ENCODE peak calls at places on chromosomes 7 and 10, in four cellular contexts. O is adrenal gland, K is body of pancreas, F is neural progenitor cell. A is an unnamed sample. For H3K36me3, the result is how much of the 10 kb centered on the place peaks cover.

GRCh38 chr7:69598081-69598486 is at the start of gene AUTS2:
- DNase-seq in O (peak), F (peak), K (peak), A (peak)

GRCh38 chr7:100053201-100053600 is 3.6 kb downstream of the ZSCAN21 start:
- DNase-seq in K (peak), O (peak), F (peak), A (peak)

GRCh38 chr10:63502832-63503231 is 18.4 kb upstream of the REEP3 start:
- DNase-seq in F (no peak), O (no peak), K (no peak), A (no peak)

GRCh38 chr10:80158598-80159127 is 26.1 kb downstream of the PLAC9 start:
- DNase-seq in O (peak), F (no peak), K (peak), A (no peak)

GRCh38 chr7:154960063-154960790 is 42.7 kb downstream of the PAXIP1 start:
- DNase-seq in O (no peak), K (no peak), F (no peak), A (no peak)

GRCh38 chr7:134374291-134374690 is 57.6 kb upstream of the SLC35B4 start:
- DNase-seq in O (no peak), F (no peak), K (no peak), A (no peak)

GRCh38 chr10:63165249-63165648 is 32.1 kb downstream of the NRBF2 start:
- DNase-seq in F (no peak), O (no peak), K (no peak), A (no peak)

GRCh38 chr10:124496150-124496549 is 34.5 kb downstream of the LHPP start:
- DNase-seq in F (no peak), K (no peak), O (no peak), A (no peak)

GRCh38 chr7:27300401-27300800 is 57.8 kb downstream of the EVX1 start:
- DNase-seq in F (no peak), O (no peak), K (no peak), A (no peak)

GRCh38 chr10:132054564-132054963 is 11.2 kb upstream of the JAKMIP3 start:
- DNase-seq in O (no peak), K (no peak), F (peak), A (no peak)

GRCh38 chr7:23106491-23106800 is 861 bp downstream of the KLHL7 start:
- DNase-seq in O (no peak), K (no peak), F (peak), A (no peak)

GRCh38 chr7:157704365-157704764 is 367.6 kb downstream of the DNAJB6 start:
- DNase-seq in F (no peak), O (no peak), K (no peak), A (no peak)

GRCh38 chr7:131111-132094 is 61.0 kb upstream of the FAM20C start:
- DNase-seq in F (no peak), K (no peak), O (no peak), A (no peak)

GRCh38 chr7:35185908-35186731 is 67.8 kb downstream of the TBX20 start:
- DNase-seq in O (peak), K (peak), F (peak), A (no peak)

GRCh38 chr7:48046458-48046857 is 11.1 kb downstream of the C7orf57 start:
- DNase-seq in O (no peak), K (no peak), F (no peak), A (peak)

GRCh38 chr10:118148245-118148644 is 101.5 kb upstream of the RAB11FIP2 start:
- DNase-seq in K (no peak), F (peak), O (no peak), A (no peak)

GRCh38 chr10:29987471-29987870 is 71.9 kb downstream of the JCAD start:
- DNase-seq in O (no peak), K (no peak), F (no peak), A (no peak)

GRCh38 chr7:407706-408539 is 111.7 kb downstream of the PDGFA start:
- DNase-seq in F (no peak), K (peak), O (no peak), A (no peak)

GRCh38 chr10:13397052-13397451 is 49.0 kb upstream of the SEPHS1 start:
- DNase-seq in O (no peak), F (no peak), K (no peak), A (no peak)

GRCh38 chr10:62627985-62628384 is 176.5 kb upstream of the ADO start:
- DNase-seq in F (no peak), K (no peak), O (no peak), A (no peak)

GRCh38 chr10:7306147-7306546 is 104.7 kb downstream of the SFMBT2 start:
- DNase-seq in K (no peak), F (no peak), O (no peak), A (no peak)

GRCh38 chr10:7302393-7303054 is 108.3 kb downstream of the SFMBT2 start:
- DNase-seq in K (no peak), F (peak), O (no peak), A (no peak)

GRCh38 chr10:7303067-7303629 is 107.7 kb downstream of the SFMBT2 start:
- DNase-seq in K (no peak), O (no peak), F (no peak), A (no peak)

GRCh38 chr10:7305053-7305452 is 105.8 kb downstream of the SFMBT2 start:
- DNase-seq in O (no peak), F (no peak), K (no peak), A (no peak)

DNA sequence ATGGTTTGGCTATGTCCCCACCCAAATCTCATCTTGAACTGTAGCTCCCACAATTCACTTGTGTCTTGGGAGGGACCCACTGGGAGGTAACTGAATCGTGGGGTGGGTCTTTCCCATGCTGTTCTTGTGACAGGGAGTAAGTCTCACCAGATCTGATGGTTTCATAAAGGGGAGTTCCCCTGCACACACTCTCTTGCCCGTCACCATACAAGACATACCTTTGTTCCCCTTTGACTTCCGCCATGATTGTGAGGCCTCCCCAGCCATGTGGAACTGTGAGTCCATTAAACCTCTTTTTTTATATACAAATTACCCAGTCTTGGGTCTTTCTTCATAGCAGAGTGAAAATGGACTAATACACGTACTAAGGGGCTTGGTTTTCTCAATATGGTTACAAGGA is 106.7 kb downstream of the SFMBT2 start:
- DNase-seq in O (no peak), K (no peak), F (no peak), A (no peak)
- H3K27ac ChIP-seq in O (no peak), K (no peak), F (no peak), A (no peak)

GRCh38 chr7:26198133-26198780 is 2.3 kb downstream of the HNRNPA2B1 start:
- DNase-seq in K (no peak), F (peak), O (no peak), A (peak)

GRCh38 chr7:26196305-26196704 is 4.2 kb downstream of the HNRNPA2B1 start:
- DNase-seq in O (no peak), F (no peak), K (no peak), A (no peak)

GRCh38 chr7:26198781-26199169 is 1.8 kb downstream of the HNRNPA2B1 start:
- DNase-seq in O (no peak), F (no peak), K (no peak), A (no peak)

GRCh38 chr7:26195867-26196266 is 4.7 kb downstream of the HNRNPA2B1 start:
- DNase-seq in K (no peak), F (no peak), O (no peak), A (no peak)

DNA sequence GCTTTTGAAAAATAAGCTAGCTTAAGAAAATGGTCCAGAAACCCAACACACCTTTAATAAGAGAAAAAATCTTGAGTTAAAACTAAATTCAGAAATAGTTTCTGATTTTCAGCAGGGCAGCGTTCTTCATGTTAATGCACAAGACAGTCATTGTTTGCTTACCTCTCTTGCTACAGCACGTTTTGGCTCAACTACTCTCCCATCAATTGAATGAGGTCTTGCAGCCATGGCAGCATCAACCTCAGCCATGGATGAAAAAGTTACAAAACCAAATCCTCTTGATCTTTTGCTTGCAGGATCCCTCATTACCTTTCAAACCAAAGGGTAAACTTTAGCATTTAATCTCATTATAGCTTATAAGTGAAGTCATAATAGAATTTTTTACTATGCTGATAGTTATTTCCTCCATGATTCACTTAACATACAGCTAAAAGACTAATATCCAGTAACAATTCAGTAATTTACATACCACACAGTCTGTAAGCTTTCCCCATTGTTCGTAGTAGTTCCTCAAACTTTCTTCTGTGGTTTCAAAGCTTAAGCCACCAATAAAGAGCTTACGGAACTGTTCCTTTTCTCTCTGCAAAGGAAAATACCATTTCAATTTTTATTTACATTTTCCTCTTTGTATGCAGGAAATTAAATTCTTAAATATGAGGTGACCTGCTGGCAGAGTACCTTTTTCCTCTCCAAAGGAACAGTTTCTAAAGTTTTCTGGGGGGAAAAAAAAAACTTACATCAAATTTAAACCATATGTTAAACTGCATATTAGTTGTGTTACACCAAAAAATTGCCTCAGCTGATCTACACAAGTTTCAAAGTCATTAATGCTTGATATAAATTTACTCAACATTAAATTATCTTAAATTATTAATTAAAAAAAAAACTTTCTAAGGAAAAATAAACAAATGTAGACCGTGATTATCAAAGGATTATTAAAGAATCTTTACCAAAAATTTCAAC is 3.1 kb downstream of the HNRNPA2B1 start:
- DNase-seq in F (no peak), K (no peak), O (no peak), A (no peak)
- H3K36me3 ChIP-seq in F (half or more), K (under half), O (half or more), A (under half)

GRCh38 chr10:114767101-114767588 is 54.4 kb upstream of the FHIP2A start:
- DNase-seq in K (no peak), O (no peak), F (no peak), A (no peak)
- H3K4me3 ChIP-seq in K (peak), O (no peak), F (peak), A (peak)

GRCh38 chr7:55107946-55108345 is 89.1 kb downstream of the EGFR start:
- DNase-seq in O (no peak), F (no peak), K (no peak), A (no peak)

GRCh38 chr7:55105952-55106351 is 87.1 kb downstream of the EGFR start:
- DNase-seq in F (no peak), K (no peak), O (no peak), A (no peak)

GRCh38 chr7:55108818-55109217 is 90.0 kb downstream of the EGFR start:
- DNase-seq in K (no peak), O (no peak), F (no peak), A (no peak)

GRCh38 chr7:55109384-55110167 is 90.8 kb downstream of the EGFR start:
- DNase-seq in F (no peak), K (no peak), O (no peak), A (no peak)

DNA sequence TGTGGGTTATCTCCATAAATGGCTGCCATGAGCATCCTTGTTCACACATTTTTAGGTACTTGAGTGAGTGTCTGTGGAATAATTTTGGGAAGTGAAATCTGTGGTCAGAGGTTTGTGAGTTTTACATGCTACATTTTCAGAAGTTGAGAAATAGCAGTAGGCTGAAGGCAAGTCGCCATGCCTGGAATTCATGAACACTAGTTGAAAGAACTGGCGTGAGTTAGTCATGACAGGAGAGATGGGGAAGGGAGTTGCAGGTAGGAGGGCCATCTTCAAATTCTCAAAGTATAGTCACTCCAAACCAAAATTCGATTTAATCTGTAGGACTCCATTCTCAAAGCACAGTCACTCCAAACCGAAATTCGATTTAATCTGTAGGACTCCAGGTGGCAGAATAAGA is 89.6 kb downstream of the EGFR start:
- DNase-seq in O (no peak), K (no peak), F (no peak), A (no peak)
- H3K27ac ChIP-seq in O (peak), K (peak), F (no peak), A (no peak)

DNA sequence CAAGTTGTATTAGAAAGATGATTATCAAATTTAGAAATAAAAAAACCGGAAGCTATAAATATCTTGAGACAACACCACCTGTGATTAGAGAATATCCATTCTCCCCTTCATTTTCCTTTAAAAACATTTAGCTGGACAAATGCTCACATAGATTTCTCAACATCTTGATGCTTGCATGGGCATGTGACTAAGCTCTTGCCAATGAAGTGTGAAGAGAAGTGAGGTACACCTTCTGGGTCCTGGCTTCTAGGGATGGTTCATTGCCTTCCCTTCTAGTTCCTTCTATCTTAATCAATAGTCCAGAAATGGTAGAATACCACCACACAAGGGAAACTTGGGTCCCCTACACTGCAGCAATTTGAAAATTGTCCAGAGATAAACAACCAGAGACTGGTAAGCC is 41.0 kb downstream of the WAPL start:
- DNase-seq in K (no peak), F (no peak), O (no peak), A (no peak)
- H3K36me3 ChIP-seq in K (under half), F (under half), O (under half), A (under half)

GRCh38 chr10:43265799-43266721 is 805 bp downstream of the RASGEF1A start:
- DNase-seq in K (peak), F (peak), O (peak), A (no peak)
- H3K4me3 ChIP-seq in K (no peak), F (peak), O (no peak), A (peak)

GRCh38 chr10:85177767-85178166 is 849.4 kb downstream of the CCSER2 start:
- DNase-seq in K (no peak), F (no peak), O (no peak), A (no peak)
- H3K27ac ChIP-seq in K (no peak), F (no peak), O (no peak), A (no peak)

GRCh38 chr7:73890541-73891147 is 29.7 kb downstream of the TMEM270 start:
- DNase-seq in K (no peak), O (no peak), F (no peak), A (no peak)

GRCh38 chr7:73892003-73892975 is 31.3 kb downstream of the TMEM270 start:
- DNase-seq in F (no peak), K (peak), O (no peak), A (no peak)

GRCh38 chr7:73887762-73888161 is 26.8 kb downstream of the TMEM270 start:
- DNase-seq in K (no peak), O (no peak), F (no peak), A (no peak)

GRCh38 chr7:73893342-73894101 is 32.6 kb downstream of the TMEM270 start:
- DNase-seq in F (no peak), K (no peak), O (no peak), A (no peak)

GRCh38 chr7:73891178-73891885 is 30.4 kb downstream of the TMEM270 start:
- DNase-seq in K (no peak), F (peak), O (no peak), A (no peak)
- H3K36me3 ChIP-seq in K (under half), F (under half), O (under half), A (under half)

DNA sequence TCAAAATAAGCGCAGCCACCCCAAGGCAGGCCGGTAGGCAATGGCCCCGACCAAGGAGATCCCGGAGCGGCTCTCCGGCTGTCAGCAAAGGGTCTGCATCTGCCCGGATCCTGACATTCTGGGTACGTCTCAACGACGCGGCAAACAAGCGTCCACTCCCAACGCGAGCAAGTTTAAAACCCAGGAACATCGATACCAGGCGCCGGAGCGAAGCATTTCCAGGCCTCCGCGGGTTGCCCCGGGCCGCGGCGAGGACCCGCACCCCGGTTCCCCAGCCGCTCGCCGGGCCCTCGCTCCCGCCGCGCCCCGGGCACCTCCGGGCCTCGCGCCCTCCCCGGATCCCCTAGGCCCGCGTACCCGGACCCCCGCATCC is 456 bp downstream of the URGCP start:
- DNase-seq in O (peak), K (peak), F (peak), A (peak)
- H3K4me3 ChIP-seq in O (no peak), K (peak), F (peak), A (peak)